ENCODE peak calls at places on chromosomes 6 and 20, in six cellular contexts. One of them, this sample, is unnamed.

GRCh38 chr20:31707994-31708744 is 14.5 kb downstream of the BCL2L1 start:
- DNase-seq in Karpas-422: no peak
- DNase-seq in HCT116: no peak
- DNase-seq in GM23338: peak; percentile 89
- DNase-seq in GM23248: no peak
- DNase-seq in hepatocyte: peak; percentile 64
- DNase-seq in this sample: peak; percentile 38

GRCh38 chr6:161035182-161035980 is 43.8 kb downstream of the MAP3K4 start:
- DNase-seq in Karpas-422: peak; percentile 45
- DNase-seq in HCT116: no peak
- DNase-seq in GM23338: peak; percentile 58
- DNase-seq in GM23248: no peak
- DNase-seq in hepatocyte: no peak
- DNase-seq in this sample: no peak

GRCh38 chr6:153312633-153313032 is 181.6 kb upstream of the RGS17 start:
- DNase-seq in Karpas-422: peak; percentile 75
- DNase-seq in HCT116: peak; percentile 49
- DNase-seq in GM23338: peak; percentile 39
- DNase-seq in GM23248: peak; percentile 37
- DNase-seq in hepatocyte: peak; percentile 52
- DNase-seq in this sample: peak; percentile 69

GRCh38 chr20:33832113-33832853 is 21.1 kb downstream of the CHMP4B start:
- DNase-seq in Karpas-422: no peak
- DNase-seq in HCT116: no peak
- DNase-seq in GM23338: peak; percentile 53
- DNase-seq in GM23248: no peak
- DNase-seq in hepatocyte: no peak
- DNase-seq in this sample: no peak

GRCh38 chr6:13139119-13139518 is 189.2 kb downstream of the TBC1D7 start:
- DNase-seq in Karpas-422: no peak
- DNase-seq in HCT116: no peak
- DNase-seq in GM23338: no peak
- DNase-seq in GM23248: no peak
- DNase-seq in hepatocyte: no peak
- DNase-seq in this sample: no peak

GRCh38 chr6:44076366-44077200 is 50.7 kb downstream of the MRPL14 start:
- DNase-seq in Karpas-422: peak; percentile 74
- DNase-seq in HCT116: no peak
- DNase-seq in GM23338: peak; percentile 41
- DNase-seq in GM23248: peak; percentile 51
- DNase-seq in hepatocyte: peak; percentile 81
- DNase-seq in this sample: no peak

GRCh38 chr6:25961619-25962367 is 809 bp upstream of the TRIM38 start:
- DNase-seq in Karpas-422: no peak
- DNase-seq in HCT116: no peak
- DNase-seq in GM23338: peak; percentile 9
- DNase-seq in GM23248: peak; percentile 9
- DNase-seq in hepatocyte: no peak
- DNase-seq in this sample: no peak

GRCh38 chr6:56874328-56874727 is 80.6 kb upstream of the BEND6 start:
- DNase-seq in Karpas-422: no peak
- DNase-seq in HCT116: no peak
- DNase-seq in GM23338: no peak
- DNase-seq in GM23248: no peak
- DNase-seq in hepatocyte: no peak
- DNase-seq in this sample: no peak

GRCh38 chr6:152698692-152699091 is 995 bp downstream of the MYCT1 start:
- DNase-seq in Karpas-422: no peak
- DNase-seq in HCT116: no peak
- DNase-seq in GM23338: no peak
- DNase-seq in GM23248: no peak
- DNase-seq in hepatocyte: no peak
- DNase-seq in this sample: no peak

GRCh38 chr6:30462482-30462881 is 26.8 kb upstream of the HLA-E start:
- DNase-seq in Karpas-422: no peak
- DNase-seq in HCT116: no peak
- DNase-seq in GM23338: no peak
- DNase-seq in GM23248: no peak
- DNase-seq in hepatocyte: no peak
- DNase-seq in this sample: no peak

GRCh38 chr6:168713839-168714238 is 272.9 kb downstream of the SMOC2 start:
- DNase-seq in Karpas-422: no peak
- DNase-seq in HCT116: peak; percentile 49
- DNase-seq in GM23338: peak; percentile 34
- DNase-seq in GM23248: peak; percentile 27
- DNase-seq in hepatocyte: peak; percentile 71
- DNase-seq in this sample: peak; percentile 6

GRCh38 chr6:35463292-35463691 is 4.9 kb upstream of the RPL10A start:
- DNase-seq in Karpas-422: no peak
- DNase-seq in HCT116: no peak
- DNase-seq in GM23338: no peak
- DNase-seq in GM23248: no peak
- DNase-seq in hepatocyte: no peak
- DNase-seq in this sample: no peak

GRCh38 chr6:24125980-24126379 is at the start of gene NRSN1:
- DNase-seq in Karpas-422: no peak
- DNase-seq in HCT116: no peak
- DNase-seq in GM23338: peak; percentile 89
- DNase-seq in GM23248: no peak
- DNase-seq in hepatocyte: peak; percentile 57
- DNase-seq in this sample: no peak

GRCh38 chr6:12718025-12718424 is 1.5 kb downstream of the PHACTR1 start:
- DNase-seq in Karpas-422: no peak
- DNase-seq in HCT116: no peak
- DNase-seq in GM23338: no peak
- DNase-seq in GM23248: peak; percentile 78
- DNase-seq in hepatocyte: peak; percentile 13
- DNase-seq in this sample: peak; percentile 55

GRCh38 chr6:62236784-62237183 is 49.2 kb downstream of the KHDRBS2 start:
- DNase-seq in Karpas-422: no peak
- DNase-seq in HCT116: no peak
- DNase-seq in GM23338: no peak
- DNase-seq in GM23248: no peak
- DNase-seq in hepatocyte: no peak
- DNase-seq in this sample: no peak

GRCh38 chr6:3405182-3405518 is 51.7 kb downstream of the SLC22A23 start:
- DNase-seq in Karpas-422: no peak
- DNase-seq in HCT116: no peak
- DNase-seq in GM23338: no peak
- DNase-seq in GM23248: peak; percentile 58
- DNase-seq in hepatocyte: no peak
- DNase-seq in this sample: peak; percentile 51

GRCh38 chr6:89597988-89598387 is 40.6 kb downstream of the LYRM2 start:
- DNase-seq in Karpas-422: peak; percentile 51
- DNase-seq in HCT116: no peak
- DNase-seq in GM23338: peak; percentile 54
- DNase-seq in GM23248: peak; percentile 37
- DNase-seq in hepatocyte: peak; percentile 76
- DNase-seq in this sample: peak; percentile 75

GRCh38 chr20:16260911-16261310 is 312.3 kb downstream of the KIF16B start:
- DNase-seq in Karpas-422: no peak
- DNase-seq in HCT116: no peak
- DNase-seq in GM23338: no peak
- DNase-seq in GM23248: peak; percentile 54
- DNase-seq in hepatocyte: no peak
- DNase-seq in this sample: peak; percentile 61

GRCh38 chr6:122726649-122727048 is 52.9 kb upstream of the FABP7 start:
- DNase-seq in Karpas-422: peak; percentile 44
- DNase-seq in HCT116: no peak
- DNase-seq in GM23338: peak; percentile 73
- DNase-seq in GM23248: peak; percentile 52
- DNase-seq in hepatocyte: peak; percentile 29
- DNase-seq in this sample: peak; percentile 47

GRCh38 chr20:34439168-34439567 is 76.1 kb downstream of the ITCH start:
- DNase-seq in Karpas-422: no peak
- DNase-seq in HCT116: no peak
- DNase-seq in GM23338: no peak
- DNase-seq in GM23248: no peak
- DNase-seq in hepatocyte: no peak
- DNase-seq in this sample: no peak

GRCh38 chr6:95741001-95741400 is 163.7 kb downstream of the MANEA start:
- DNase-seq in Karpas-422: no peak
- DNase-seq in HCT116: no peak
- DNase-seq in GM23338: no peak
- DNase-seq in GM23248: no peak
- DNase-seq in hepatocyte: no peak
- DNase-seq in this sample: no peak

GRCh38 chr6:4914412-4915159 is 89.3 kb downstream of the RPP40 start:
- DNase-seq in Karpas-422: no peak
- DNase-seq in HCT116: no peak
- DNase-seq in GM23338: no peak
- DNase-seq in GM23248: peak; percentile 64
- DNase-seq in hepatocyte: no peak
- DNase-seq in this sample: peak; percentile 26

GRCh38 chr20:39210331-39211074 is 248.4 kb downstream of the DHX35 start:
- DNase-seq in Karpas-422: no peak
- DNase-seq in HCT116: no peak
- DNase-seq in GM23338: peak; percentile 3
- DNase-seq in GM23248: no peak
- DNase-seq in hepatocyte: no peak
- DNase-seq in this sample: no peak

GRCh38 chr6:35096129-35096852 is 44.8 kb downstream of the TCP11 start:
- DNase-seq in Karpas-422: no peak
- DNase-seq in HCT116: peak; percentile 8
- DNase-seq in GM23338: no peak
- DNase-seq in GM23248: peak; percentile 79
- DNase-seq in hepatocyte: peak; percentile 20
- DNase-seq in this sample: peak; percentile 80

GRCh38 chr6:30006170-30007131 is 54.6 kb upstream of the POLR1H start:
- DNase-seq in Karpas-422: no peak
- DNase-seq in HCT116: no peak
- DNase-seq in GM23338: peak; percentile 53
- DNase-seq in GM23248: peak; percentile 60
- DNase-seq in hepatocyte: peak; percentile 28
- DNase-seq in this sample: no peak

GRCh38 chr20:2348336-2348735 is 32.4 kb upstream of the TGM6 start:
- DNase-seq in Karpas-422: no peak
- DNase-seq in HCT116: no peak
- DNase-seq in GM23338: no peak
- DNase-seq in GM23248: no peak
- DNase-seq in hepatocyte: no peak
- DNase-seq in this sample: no peak
- H3K9me2 ChIP-seq in Karpas-422: no peaks in the 10 kb centered on the region
- H3K9me2 ChIP-seq in HCT116: no peaks in the 10 kb centered on the region
- H3K9me2 ChIP-seq in GM23338: no peaks in the 10 kb centered on the region
- H3K9me2 ChIP-seq in GM23248: no peaks in the 10 kb centered on the region
- H3K9me2 ChIP-seq in hepatocyte: no peaks in the 10 kb centered on the region
- H3K9me2 ChIP-seq in this sample: no peaks in the 10 kb centered on the region

GRCh38 chr6:46894429-46894828 is 27.3 kb downstream of the ADGRF5 start:
- DNase-seq in Karpas-422: no peak
- DNase-seq in HCT116: no peak
- DNase-seq in GM23338: no peak
- DNase-seq in GM23248: no peak
- DNase-seq in hepatocyte: peak; percentile 41
- DNase-seq in this sample: no peak

GRCh38 chr6:46891396-46891795 is 30.3 kb downstream of the ADGRF5 start:
- DNase-seq in Karpas-422: no peak
- DNase-seq in HCT116: no peak
- DNase-seq in GM23338: no peak
- DNase-seq in GM23248: no peak
- DNase-seq in hepatocyte: no peak
- DNase-seq in this sample: peak; percentile 37

GRCh38 chr6:46893648-46894047 is 28.1 kb downstream of the ADGRF5 start:
- DNase-seq in Karpas-422: no peak
- DNase-seq in HCT116: no peak
- DNase-seq in GM23338: no peak
- DNase-seq in GM23248: no peak
- DNase-seq in hepatocyte: no peak
- DNase-seq in this sample: peak; percentile 48

GRCh38 chr6:46888031-46888430 is 33.7 kb downstream of the ADGRF5 start:
- DNase-seq in Karpas-422: no peak
- DNase-seq in HCT116: no peak
- DNase-seq in GM23338: no peak
- DNase-seq in GM23248: peak; percentile 33
- DNase-seq in hepatocyte: no peak
- DNase-seq in this sample: peak; percentile 90

GRCh38 chr6:46888578-46888977 is 33.2 kb downstream of the ADGRF5 start:
- DNase-seq in Karpas-422: no peak
- DNase-seq in HCT116: no peak
- DNase-seq in GM23338: no peak
- DNase-seq in GM23248: peak; percentile 38
- DNase-seq in hepatocyte: no peak
- DNase-seq in this sample: peak; percentile 91
- H3K9me2 ChIP-seq in Karpas-422: no peaks in the 10 kb centered on the region
- H3K9me2 ChIP-seq in HCT116: no peaks in the 10 kb centered on the region
- H3K9me2 ChIP-seq in GM23338: peaks cover 9% of the 10 kb centered on the region
- H3K9me2 ChIP-seq in GM23248: no peaks in the 10 kb centered on the region
- H3K9me2 ChIP-seq in hepatocyte: no peaks in the 10 kb centered on the region
- H3K9me2 ChIP-seq in this sample: no peaks in the 10 kb centered on the region

DNA sequence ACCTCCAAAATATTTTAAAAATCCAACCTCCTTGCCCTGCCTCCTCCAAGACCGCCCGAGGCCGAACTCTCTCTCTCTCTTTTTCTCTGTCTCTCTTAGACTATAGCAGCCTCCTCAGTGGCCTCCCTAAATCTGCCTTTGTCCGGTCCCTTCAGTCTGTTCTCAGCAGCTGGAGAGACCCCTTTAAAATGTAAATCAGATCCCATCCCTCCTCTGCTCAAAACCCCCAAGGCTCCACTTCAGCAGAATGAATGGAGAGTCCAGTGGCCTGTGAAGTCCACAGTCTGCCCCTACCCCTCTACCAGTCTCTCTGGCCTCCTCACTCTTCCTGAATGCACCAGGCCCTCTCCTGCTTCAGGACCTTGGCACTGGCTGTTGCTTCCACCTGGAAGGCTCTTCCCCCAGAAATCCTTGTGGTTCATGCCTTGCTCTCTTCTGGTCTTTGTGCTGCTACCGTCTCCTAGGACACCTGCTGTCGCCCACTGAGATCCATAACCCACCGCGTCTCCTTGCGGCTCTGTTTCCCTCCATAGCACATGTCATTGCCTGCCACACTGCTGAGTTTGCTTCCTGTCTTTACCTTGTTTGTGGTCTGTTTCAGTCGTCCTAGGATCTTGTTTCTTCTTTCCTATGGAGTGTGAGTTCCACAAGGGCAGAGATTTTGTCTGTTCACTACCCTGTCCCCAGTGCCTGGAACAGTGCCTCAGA is 6.0 kb downstream of the MLN start:
- DNase-seq in Karpas-422: no peak
- DNase-seq in HCT116: no peak
- DNase-seq in GM23338: no peak
- DNase-seq in GM23248: no peak
- DNase-seq in hepatocyte: no peak
- DNase-seq in this sample: no peak
- H3K9me2 ChIP-seq in Karpas-422: no peaks in the 10 kb centered on the region
- H3K9me2 ChIP-seq in HCT116: no peaks in the 10 kb centered on the region
- H3K9me2 ChIP-seq in GM23338: no peaks in the 10 kb centered on the region
- H3K9me2 ChIP-seq in GM23248: no peaks in the 10 kb centered on the region
- H3K9me2 ChIP-seq in hepatocyte: no peaks in the 10 kb centered on the region
- H3K9me2 ChIP-seq in this sample: no peaks in the 10 kb centered on the region

DNA sequence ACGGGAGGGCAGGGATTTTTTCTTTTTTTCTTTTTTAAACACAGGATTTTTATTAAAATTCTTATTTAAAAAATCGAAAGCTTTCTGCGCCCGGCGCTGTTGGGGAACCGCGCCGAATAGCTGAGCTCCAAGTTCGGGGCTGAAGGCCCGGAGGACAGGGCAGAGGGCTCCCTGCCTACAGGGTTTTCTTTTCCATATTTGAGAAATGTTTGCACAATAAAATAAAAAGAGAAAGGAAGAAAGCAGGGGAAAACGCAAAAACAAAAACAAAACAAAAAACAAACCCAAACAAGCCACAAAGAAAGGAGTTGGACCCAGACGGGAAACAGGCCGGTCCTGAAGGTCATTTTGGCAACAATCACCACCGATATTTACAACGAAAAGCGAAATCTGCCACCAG is 2.9 kb downstream of the NKX2-2 start:
- DNase-seq in Karpas-422: no peak
- DNase-seq in HCT116: no peak
- DNase-seq in GM23338: no peak
- DNase-seq in GM23248: no peak
- DNase-seq in hepatocyte: no peak
- DNase-seq in this sample: no peak
- H3K9me2 ChIP-seq in Karpas-422: no peaks in the 10 kb centered on the region
- H3K9me2 ChIP-seq in HCT116: no peaks in the 10 kb centered on the region
- H3K9me2 ChIP-seq in GM23338: no peaks in the 10 kb centered on the region
- H3K9me2 ChIP-seq in GM23248: no peaks in the 10 kb centered on the region
- H3K9me2 ChIP-seq in hepatocyte: no peaks in the 10 kb centered on the region
- H3K9me2 ChIP-seq in this sample: no peaks in the 10 kb centered on the region